ENCODE peak calls at places on chromosome 3, in seven cellular contexts. One of them, this sample, is unnamed.

GRCh38 chr3:149448331-149448831 is 26.1 kb upstream of the TM4SF4 start:
- DNase-seq in NCI-H1436 treated with DMSO at 0.1 percent for 48 hours: no peak
- DNase-seq in KG1: peak
- DNase-seq in activated naive CD4-positive, alpha-beta T cell treated with Interleukin-2 at 50 U/mL for 16 hours: no peak
- DNase-seq in HT1080: peak
- DNase-seq in fibroblast of gingiva: peak
- DNase-seq in GM04503: peak
- DNase-seq in this sample: no peak

GRCh38 chr3:196837819-196838420 is 29.8 kb upstream of the SENP5 start:
- DNase-seq in HT1080: peak
- DNase-seq in NCI-H1436 treated with DMSO at 0.1 percent for 48 hours: no peak
- DNase-seq in GM04503: peak
- DNase-seq in activated naive CD4-positive, alpha-beta T cell treated with Interleukin-2 at 50 U/mL for 16 hours: peak
- DNase-seq in KG1: peak
- DNase-seq in fibroblast of gingiva: peak
- DNase-seq in this sample: peak

GRCh38 chr3:104878395-104878794 is 488.3 kb upstream of the ALCAM start:
- DNase-seq in activated naive CD4-positive, alpha-beta T cell treated with Interleukin-2 at 50 U/mL for 16 hours: no peak
- DNase-seq in HT1080: no peak
- DNase-seq in NCI-H1436 treated with DMSO at 0.1 percent for 48 hours: no peak
- DNase-seq in fibroblast of gingiva: no peak
- DNase-seq in GM04503: no peak
- DNase-seq in KG1: no peak
- DNase-seq in this sample: no peak

GRCh38 chr3:178754852-178755510 is 218.7 kb downstream of the KCNMB2 start:
- DNase-seq in KG1: no peak
- DNase-seq in HT1080: no peak
- DNase-seq in GM04503: no peak
- DNase-seq in activated naive CD4-positive, alpha-beta T cell treated with Interleukin-2 at 50 U/mL for 16 hours: no peak
- DNase-seq in fibroblast of gingiva: no peak
- DNase-seq in NCI-H1436 treated with DMSO at 0.1 percent for 48 hours: no peak
- DNase-seq in this sample: no peak

GRCh38 chr3:159668461-159668860 is 320.2 kb upstream of the IL12A start:
- DNase-seq in KG1: no peak
- DNase-seq in GM04503: no peak
- DNase-seq in activated naive CD4-positive, alpha-beta T cell treated with Interleukin-2 at 50 U/mL for 16 hours: no peak
- DNase-seq in HT1080: no peak
- DNase-seq in NCI-H1436 treated with DMSO at 0.1 percent for 48 hours: no peak
- DNase-seq in fibroblast of gingiva: no peak
- DNase-seq in this sample: no peak

GRCh38 chr3:189275852-189276251 is 104.1 kb downstream of the TPRG1 start:
- DNase-seq in fibroblast of gingiva: no peak
- DNase-seq in KG1: no peak
- DNase-seq in GM04503: no peak
- DNase-seq in HT1080: no peak
- DNase-seq in activated naive CD4-positive, alpha-beta T cell treated with Interleukin-2 at 50 U/mL for 16 hours: no peak
- DNase-seq in NCI-H1436 treated with DMSO at 0.1 percent for 48 hours: no peak
- DNase-seq in this sample: no peak

GRCh38 chr3:127676456-127676855 is 3.7 kb downstream of the ABTB1 start:
- DNase-seq in GM04503: no peak
- DNase-seq in HT1080: no peak
- DNase-seq in activated naive CD4-positive, alpha-beta T cell treated with Interleukin-2 at 50 U/mL for 16 hours: no peak
- DNase-seq in NCI-H1436 treated with DMSO at 0.1 percent for 48 hours: no peak
- DNase-seq in KG1: no peak
- DNase-seq in fibroblast of gingiva: no peak
- DNase-seq in this sample: no peak

GRCh38 chr3:124248471-124249028 is 256.6 kb upstream of the ROPN1 start:
- DNase-seq in activated naive CD4-positive, alpha-beta T cell treated with Interleukin-2 at 50 U/mL for 16 hours: no peak
- DNase-seq in GM04503: peak
- DNase-seq in fibroblast of gingiva: peak
- DNase-seq in NCI-H1436 treated with DMSO at 0.1 percent for 48 hours: no peak
- DNase-seq in KG1: no peak
- DNase-seq in HT1080: peak
- DNase-seq in this sample: no peak